ENCODE peak calls at places on chromosomes 13 and 19, in ten cellular contexts. F is uterus, L is Peyer's patch, H is body of pancreas, P is GM12892, R is spleen, K is heart left ventricle, Y is tibial nerve, N is ovary, U is NB4. C is an unnamed sample.

GRCh38 chr13:51317262-51317661 is 22.2 kb upstream of the SERPINE3 start:
- DNase-seq in F (no peak), L (no peak), H (no peak), P (no peak), R (no peak), K (no peak), Y (no peak), N (no peak), U (no peak), C (no peak)

GRCh38 chr19:15563325-15563794 is 51.7 kb upstream of the CYP4F8 start:
- DNase-seq in F (no peak), L (no peak), H (peak), P (no peak), R (no peak), K (peak), Y (no peak), N (peak), U (peak), C (no peak)

GRCh38 chr13:49494645-49495044 is 1.1 kb upstream of the PHF11 start:
- DNase-seq in F (no peak), L (no peak), H (no peak), P (no peak), R (no peak), K (no peak), Y (no peak), N (no peak), U (peak), C (no peak)

GRCh38 chr19:15544970-15545369 is 36.6 kb downstream of the CYP4F22 start:
- DNase-seq in F (no peak), L (no peak), H (no peak), P (no peak), R (no peak), K (no peak), Y (no peak), N (no peak), U (no peak), C (no peak)

GRCh38 chr13:24511019-24511823 is 1.4 kb downstream of the PARP4 start:
- DNase-seq in F (no peak), L (peak), H (peak), P (no peak), R (peak), K (no peak), Y (no peak), N (no peak), U (peak), C (peak)

GRCh38 chr19:13961826-13962737 is 9.8 kb downstream of the DCAF15 start:
- DNase-seq in F (no peak), L (no peak), H (no peak), P (no peak), R (no peak), K (peak), Y (no peak), N (peak), U (no peak), C (no peak)

GRCh38 chr13:37716796-37717195 is 118.2 kb upstream of the POSTN start:
- DNase-seq in F (no peak), L (no peak), H (no peak), P (no peak), R (no peak), K (no peak), Y (no peak), N (no peak), U (no peak), C (no peak)

GRCh38 chr19:15316498-15316897 is 15.8 kb downstream of the BRD4 start:
- DNase-seq in F (no peak), L (no peak), H (no peak), P (no peak), R (no peak), K (no peak), Y (no peak), N (no peak), U (no peak), C (no peak)

GRCh38 chr13:67223024-67223423 is 7.1 kb downstream of the PCDH9 start:
- DNase-seq in F (no peak), L (no peak), H (no peak), P (no peak), R (no peak), K (no peak), Y (no peak), N (no peak), U (no peak), C (no peak)

GRCh38 chr13:43293986-43294880 is 270.8 kb downstream of the DNAJC15 start:
- DNase-seq in F (no peak), L (no peak), H (no peak), P (no peak), R (no peak), K (no peak), Y (no peak), N (no peak), U (no peak), C (no peak)

GRCh38 chr19:23527797-23528196 is 132.5 kb upstream of the ZNF91 start:
- DNase-seq in F (no peak), L (no peak), H (no peak), P (no peak), R (no peak), K (no peak), Y (no peak), N (no peak), U (no peak), C (no peak)

GRCh38 chr19:58578430-58578925 is 5.3 kb upstream of the MZF1 start:
- DNase-seq in F (no peak), L (no peak), H (no peak), P (no peak), R (no peak), K (no peak), Y (no peak), N (peak), U (no peak), C (no peak)

GRCh38 chr13:111129465-111130110 is 14.5 kb downstream of the ARHGEF7 start:
- DNase-seq in F (no peak), L (no peak), H (no peak), P (peak), R (no peak), K (no peak), Y (no peak), N (no peak), U (no peak), C (no peak)

GRCh38 chr13:77002590-77003190 is 10.8 kb downstream of the CLN5 start:
- DNase-seq in F (no peak), L (no peak), H (peak), P (no peak), R (no peak), K (no peak), Y (no peak), N (no peak), U (peak), C (no peak)

GRCh38 chr13:56347014-56347413 is 793.7 kb upstream of the PRR20A start:
- DNase-seq in F (no peak), L (no peak), H (no peak), P (no peak), R (no peak), K (no peak), Y (no peak), N (no peak), U (no peak), C (no peak)

GRCh38 chr13:29522044-29522685 is 73.3 kb downstream of the SLC7A1 start:
- DNase-seq in F (peak), L (no peak), H (peak), P (no peak), R (peak), K (peak), Y (no peak), N (no peak), U (peak), C (peak)

GRCh38 chr13:97573011-97573410 is 139.0 kb downstream of the RAP2A start:
- DNase-seq in F (no peak), L (no peak), H (no peak), P (no peak), R (no peak), K (no peak), Y (no peak), N (no peak), U (no peak), C (no peak)

GRCh38 chr19:19747357-19748220 is 14.7 kb upstream of the ZNF14 start:
- DNase-seq in F (no peak), L (no peak), H (no peak), P (peak), R (peak), K (no peak), Y (no peak), N (no peak), U (no peak), C (no peak)
- TF ChIP-seq POLR2A in F (no peak), L (no peak), H (no peak), P (no peak), R (no peak), K (no peak), Y (no peak), N (no peak), U (no peak), C (no peak)

DNA sequence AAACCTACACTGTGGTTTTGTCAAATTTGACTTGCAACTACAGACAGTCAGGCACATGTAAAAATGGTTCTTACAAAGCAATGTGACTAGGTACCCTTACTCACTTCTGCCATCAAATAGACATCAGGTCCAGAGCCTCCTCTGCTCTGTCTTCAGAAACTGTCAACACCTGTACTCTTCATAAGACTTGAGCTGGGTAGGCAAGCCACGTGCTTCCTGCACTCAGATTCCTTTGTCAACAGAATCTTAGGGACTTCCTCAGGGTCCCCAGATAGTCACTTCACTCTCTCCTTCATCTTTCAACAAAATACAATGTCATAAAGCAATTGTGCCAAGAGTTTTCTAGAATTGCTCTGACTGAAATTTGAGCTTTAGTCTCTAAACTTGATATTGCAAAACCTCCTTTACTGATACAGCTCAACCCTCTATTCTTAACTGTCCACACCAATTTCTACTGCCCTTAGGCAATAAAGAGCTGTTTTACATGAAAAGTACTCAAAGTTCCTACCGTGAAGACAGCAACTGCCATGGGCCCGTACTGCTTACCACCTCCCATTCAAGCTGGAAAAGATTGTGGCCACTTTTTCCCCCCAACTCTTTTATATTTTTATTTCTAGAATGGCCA is 179.9 kb downstream of the IRS2 start:
- DNase-seq in F (no peak), L (no peak), H (no peak), P (no peak), R (no peak), K (no peak), Y (no peak), N (no peak), U (no peak), C (no peak)
- TF ChIP-seq POLR2A in F (no peak), L (no peak), H (no peak), P (no peak), R (no peak), K (no peak), Y (no peak), N (no peak), U (no peak), C (no peak)

GRCh38 chr19:45506991-45507863 is at the start of gene VASP:
- DNase-seq in F (peak), L (peak), H (peak), P (peak), R (peak), K (peak), Y (peak), N (peak), U (peak), C (peak)

GRCh38 chr19:45507864-45508680 is 793 bp downstream of the VASP start:
- DNase-seq in F (peak), L (peak), H (peak), P (no peak), R (peak), K (peak), Y (no peak), N (peak), U (peak), C (no peak)

GRCh38 chr19:45505151-45505995 is 1.9 kb upstream of the VASP start:
- DNase-seq in F (no peak), L (no peak), H (no peak), P (no peak), R (no peak), K (no peak), Y (no peak), N (no peak), U (no peak), C (no peak)

GRCh38 chr19:45505996-45506245 is 1.4 kb upstream of the VASP start:
- DNase-seq in F (no peak), L (no peak), H (no peak), P (no peak), R (no peak), K (no peak), Y (no peak), N (no peak), U (no peak), C (no peak)

DNA sequence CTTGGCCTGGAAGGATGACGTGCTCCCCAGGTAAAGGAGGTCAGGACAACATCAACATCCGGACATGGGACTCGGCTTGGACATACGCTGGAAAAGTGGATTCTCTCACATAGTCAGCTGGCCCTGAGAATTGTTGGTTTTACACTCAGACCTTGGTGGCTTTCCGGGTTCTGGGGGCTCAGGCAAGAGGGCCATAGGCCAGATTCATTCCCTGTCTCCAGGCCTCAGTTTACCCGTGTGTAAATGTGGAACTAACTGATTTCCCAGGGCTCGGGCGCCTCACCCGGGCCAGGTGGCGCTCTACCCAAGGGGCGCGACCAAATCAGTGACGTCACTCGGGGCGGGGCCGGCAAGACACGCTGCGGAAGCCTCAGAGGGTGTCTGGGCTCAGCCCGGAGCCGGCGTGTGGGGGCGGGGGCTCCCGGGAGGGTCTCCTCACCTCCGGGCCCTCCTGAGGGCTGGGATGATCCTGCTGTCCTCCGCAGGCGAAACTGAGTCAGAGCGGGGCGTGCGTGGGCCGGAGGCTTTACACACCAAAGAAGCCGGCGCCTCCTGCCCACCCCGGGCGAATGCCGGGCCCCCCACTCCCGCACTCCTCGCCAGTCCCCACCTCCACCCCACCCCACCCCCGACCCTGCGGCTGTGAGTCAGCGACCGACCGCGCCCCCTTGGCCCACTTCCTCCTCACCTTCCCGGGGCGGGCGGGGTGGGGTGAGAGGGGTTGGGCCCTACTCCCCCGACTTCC is 861 bp upstream of the VASP start:
- DNase-seq in F (peak), L (peak), H (peak), P (peak), R (peak), K (peak), Y (peak), N (peak), U (peak), C (peak)
- TF ChIP-seq POLR2A in F (peak), L (peak), H (peak), P (peak), R (peak), K (peak), Y (peak), N (peak), U (peak), C (peak)

GRCh38 chr19:6535558-6536137 is 4.8 kb downstream of the TNFSF9 start:
- DNase-seq in F (no peak), L (no peak), H (no peak), P (no peak), R (no peak), K (no peak), Y (no peak), N (no peak), U (no peak), C (no peak)

GRCh38 chr19:6536138-6536671 is 5.4 kb downstream of the TNFSF9 start:
- DNase-seq in F (no peak), L (peak), H (peak), P (peak), R (peak), K (peak), Y (no peak), N (no peak), U (peak), C (no peak)

GRCh38 chr19:6533000-6533328 is 2.1 kb downstream of the TNFSF9 start:
- DNase-seq in F (no peak), L (no peak), H (no peak), P (no peak), R (no peak), K (no peak), Y (no peak), N (no peak), U (no peak), C (no peak)

GRCh38 chr19:6533746-6534418 is 3.1 kb downstream of the TNFSF9 start:
- DNase-seq in F (no peak), L (no peak), H (no peak), P (no peak), R (no peak), K (no peak), Y (no peak), N (no peak), U (no peak), C (no peak)

GRCh38 chr19:6534451-6535093 is 3.7 kb downstream of the TNFSF9 start:
- DNase-seq in F (no peak), L (no peak), H (no peak), P (no peak), R (peak), K (no peak), Y (no peak), N (no peak), U (no peak), C (no peak)
- TF ChIP-seq POLR2A in F (no peak), L (no peak), H (no peak), P (no peak), R (no peak), K (no peak), Y (no peak), N (no peak), U (no peak), C (no peak)

GRCh38 chr19:44142014-44142523 is 715 bp downstream of the ZNF234 start:
- DNase-seq in F (no peak), L (no peak), H (no peak), P (no peak), R (no peak), K (peak), Y (no peak), N (no peak), U (peak), C (no peak)

DNA sequence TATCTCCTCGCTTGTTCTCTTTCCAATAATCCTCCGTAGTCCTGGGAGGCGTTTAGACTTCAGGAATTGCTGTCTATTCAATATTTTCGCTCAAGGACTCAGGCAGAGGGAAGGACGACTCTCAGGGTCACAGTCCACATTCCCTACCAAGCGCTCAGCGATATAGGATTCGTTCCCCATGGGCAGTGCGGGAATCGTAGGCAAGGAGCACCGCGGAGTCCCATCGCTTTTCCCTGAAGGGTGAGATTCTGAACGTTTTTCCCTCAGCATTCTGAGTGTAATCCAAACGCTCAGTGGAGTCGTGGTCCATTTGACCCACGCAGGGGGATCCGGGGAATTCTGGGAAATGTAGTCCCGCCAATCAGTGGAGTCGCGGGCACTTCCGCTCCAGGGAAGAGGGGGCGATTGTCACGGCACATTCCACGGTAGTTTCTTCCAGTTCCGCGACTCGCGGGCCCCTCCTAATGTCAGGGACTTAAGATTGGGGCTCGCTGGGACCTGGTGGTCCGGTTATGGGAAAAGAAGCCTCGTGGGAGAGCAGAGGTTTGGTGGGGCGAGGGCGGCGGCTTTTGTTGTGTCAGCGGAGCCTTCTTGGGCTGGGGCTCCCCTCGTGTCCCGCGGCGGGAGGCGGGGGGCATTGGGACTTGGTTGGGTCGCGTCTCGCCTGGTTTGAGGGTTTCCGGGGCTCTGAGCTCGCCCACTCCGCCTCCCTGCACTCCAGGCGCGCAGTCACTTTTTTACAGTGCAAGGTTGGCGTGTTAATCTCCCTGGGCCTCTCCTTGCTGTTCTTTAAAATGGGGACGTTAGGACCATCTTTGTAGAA is at the start of gene ZNF234:
- DNase-seq in F (peak), L (peak), H (peak), P (peak), R (peak), K (peak), Y (peak), N (peak), U (peak), C (peak)
- TF ChIP-seq POLR2A in F (no peak), L (peak), H (peak), P (peak), R (no peak), K (no peak), Y (no peak), N (no peak), U (no peak), C (no peak)

GRCh38 chr19:50147462-50148423 is 15.3 kb downstream of the IZUMO2 start:
- DNase-seq in F (peak), L (peak), H (peak), P (no peak), R (peak), K (peak), Y (peak), N (peak), U (peak), C (peak)
- TF ChIP-seq POLR2A in F (no peak), L (no peak), H (peak), P (no peak), R (no peak), K (no peak), Y (no peak), N (peak), U (no peak), C (peak)

DNA sequence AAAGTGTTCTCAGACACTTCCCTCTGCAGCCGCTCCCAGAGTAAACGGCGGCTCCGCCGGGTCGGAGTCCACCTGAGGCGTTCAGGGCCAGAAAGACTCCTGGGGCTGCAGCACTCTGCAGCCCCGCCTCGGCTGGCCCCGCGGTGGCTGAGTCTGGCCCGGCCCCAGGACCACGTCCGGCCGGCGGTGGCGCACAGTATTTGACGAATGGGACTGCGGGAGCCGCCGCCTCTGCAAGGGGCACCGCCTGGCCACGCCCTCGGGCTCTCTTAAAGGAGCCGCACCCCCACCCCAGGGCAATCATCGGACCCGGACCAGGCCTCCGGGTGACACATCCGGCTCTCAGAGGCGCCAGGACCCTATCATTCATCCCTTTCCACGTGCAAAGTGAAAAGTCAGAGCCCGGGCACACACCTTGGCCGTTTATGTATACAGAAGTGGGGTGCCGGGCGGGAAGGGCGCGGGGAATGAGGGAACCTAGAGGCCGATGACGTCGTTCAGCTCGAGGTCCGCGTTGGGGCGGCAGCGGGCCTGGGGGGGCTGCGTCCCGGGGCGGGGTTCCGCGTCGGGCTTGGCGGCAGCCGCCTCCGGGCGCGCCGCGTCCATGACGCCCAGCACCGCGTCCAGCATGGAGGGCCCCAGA is 1.2 kb upstream of the LENG9 start:
- DNase-seq in F (peak), L (peak), H (peak), P (peak), R (peak), K (peak), Y (peak), N (peak), U (peak), C (peak)
- TF ChIP-seq POLR2A in F (peak), L (peak), H (peak), P (peak), R (no peak), K (no peak), Y (peak), N (peak), U (peak), C (peak)